ENCODE peak calls at places on chromosomes 6 and 20, in five cellular contexts. L is NB4, E is right lobe of liver, Z is ovary, D is IMR-90. T is an unnamed sample.

GRCh38 chr6:166166314-166167257 is 1.1 kb downstream of the TBXT start:
- DNase-seq in L (no peak), E (no peak), Z (no peak), D (no peak), T (no peak)

GRCh38 chr6:144331610-144332009 is 46.5 kb downstream of the UTRN start:
- DNase-seq in L (no peak), E (no peak), Z (no peak), D (peak), T (peak)

GRCh38 chr20:34945315-34946077 is 10.1 kb downstream of the GSS start:
- DNase-seq in L (no peak), E (no peak), Z (no peak), D (no peak), T (no peak)

GRCh38 chr20:9945406-9945805 is 89.4 kb upstream of the ANKEF1 start:
- DNase-seq in L (no peak), E (no peak), Z (no peak), D (peak), T (no peak)

GRCh38 chr6:166006593-166007301 is 160.9 kb downstream of the TBXT start:
- DNase-seq in L (no peak), E (no peak), Z (no peak), D (peak), T (no peak)

GRCh38 chr20:44709797-44710196 is 5.4 kb upstream of the CCN5 start:
- DNase-seq in L (no peak), E (no peak), Z (no peak), D (no peak), T (no peak)

GRCh38 chr6:16292432-16292831 is 54.0 kb downstream of the GMPR start:
- DNase-seq in L (no peak), E (no peak), Z (no peak), D (no peak), T (no peak)

GRCh38 chr6:108955329-108955949 is 107.2 kb downstream of the ARMC2 start:
- DNase-seq in L (no peak), E (no peak), Z (no peak), D (no peak), T (no peak)

GRCh38 chr6:21691685-21692346 is 98.3 kb downstream of the SOX4 start:
- DNase-seq in L (no peak), E (no peak), Z (no peak), D (no peak), T (no peak)

GRCh38 chr6:88881451-88881850 is 82.0 kb downstream of the RNGTT start:
- DNase-seq in L (no peak), E (no peak), Z (no peak), D (no peak), T (no peak)

GRCh38 chr6:116507324-116507723 is 4.1 kb upstream of the CALHM5 start:
- DNase-seq in L (no peak), E (no peak), Z (no peak), D (peak), T (no peak)

GRCh38 chr20:57849126-57849867 is 139.5 kb upstream of the PMEPA1 start:
- DNase-seq in L (no peak), E (no peak), Z (no peak), D (no peak), T (no peak)

GRCh38 chr20:32628960-32629530 is 43.9 kb upstream of the NOL4L start:
- DNase-seq in L (no peak), E (no peak), Z (no peak), D (no peak), T (no peak)

GRCh38 chr20:44271915-44272663 is 25.0 kb downstream of the GDAP1L1 start:
- DNase-seq in L (peak), E (no peak), Z (no peak), D (no peak), T (no peak)

GRCh38 chr20:53660078-53660909 is 66.7 kb upstream of the ZNF217 start:
- DNase-seq in L (no peak), E (no peak), Z (peak), D (peak), T (no peak)

GRCh38 chr6:83190596-83190995 is 2.5 kb downstream of the PGM3 start:
- DNase-seq in L (no peak), E (no peak), Z (no peak), D (no peak), T (no peak)

GRCh38 chr6:36605560-36606391 is 11.6 kb downstream of the SRSF3 start:
- DNase-seq in L (no peak), E (no peak), Z (peak), D (no peak), T (no peak)

GRCh38 chr6:36171573-36171972 is 25.0 kb upstream of the BRPF3 start:
- DNase-seq in L (no peak), E (no peak), Z (no peak), D (no peak), T (no peak)

GRCh38 chr6:18861182-18861581 is 474.0 kb downstream of the RNF144B start:
- DNase-seq in L (no peak), E (no peak), Z (no peak), D (no peak), T (no peak)

GRCh38 chr6:79117752-79118151 is 39.7 kb upstream of the PHIP start:
- DNase-seq in L (no peak), E (no peak), Z (no peak), D (no peak), T (no peak)

GRCh38 chr6:130622142-130622541 is 205.1 kb upstream of the SMLR1 start:
- DNase-seq in L (no peak), E (no peak), Z (no peak), D (peak), T (no peak)

GRCh38 chr6:47168176-47168575 is 126.0 kb upstream of the ADGRF1 start:
- DNase-seq in L (peak), E (no peak), Z (no peak), D (peak), T (peak)

GRCh38 chr20:7976015-7976414 is 35.8 kb upstream of the HAO1 start:
- DNase-seq in L (no peak), E (no peak), Z (no peak), D (peak), T (no peak)

GRCh38 chr6:152859225-152859624 is 108.6 kb downstream of the VIP start:
- DNase-seq in L (no peak), E (no peak), Z (no peak), D (no peak), T (no peak)

GRCh38 chr6:158283304-158284005 is 28.8 kb upstream of the TULP4 start:
- DNase-seq in L (peak), E (no peak), Z (no peak), D (peak), T (no peak)

GRCh38 chr6:13397359-13398080 is 69.2 kb upstream of the TBC1D7 start:
- DNase-seq in L (peak), E (no peak), Z (no peak), D (no peak), T (no peak)

GRCh38 chr20:63096681-63097335 is 90.0 kb upstream of the BHLHE23 start:
- DNase-seq in L (no peak), E (peak), Z (no peak), D (no peak), T (no peak)

GRCh38 chr6:136967874-136968752 is 46.0 kb downstream of the SLC35D3 start:
- DNase-seq in L (peak), E (peak), Z (peak), D (peak), T (peak)

GRCh38 chr6:142803495-142804049 is 141.4 kb downstream of the HIVEP2 start:
- DNase-seq in L (no peak), E (no peak), Z (no peak), D (no peak), T (no peak)

GRCh38 chr20:62699296-62699695 is 9.3 kb upstream of the NTSR1 start:
- DNase-seq in L (no peak), E (peak), Z (no peak), D (no peak), T (no peak)

GRCh38 chr6:46772038-46772437 is 21.2 kb upstream of the MEP1A start:
- DNase-seq in L (peak), E (no peak), Z (no peak), D (no peak), T (no peak)

GRCh38 chr6:53824714-53825113 is 29.9 kb downstream of the LRRC1 start:
- DNase-seq in L (no peak), E (no peak), Z (no peak), D (no peak), T (no peak)

GRCh38 chr6:157491571-157492232 is 110.7 kb downstream of the ZDHHC14 start:
- DNase-seq in L (no peak), E (no peak), Z (no peak), D (no peak), T (no peak)

GRCh38 chr6:163815796-163816195 is 401.3 kb downstream of the QKI start:
- DNase-seq in L (no peak), E (no peak), Z (no peak), D (no peak), T (no peak)

DNA sequence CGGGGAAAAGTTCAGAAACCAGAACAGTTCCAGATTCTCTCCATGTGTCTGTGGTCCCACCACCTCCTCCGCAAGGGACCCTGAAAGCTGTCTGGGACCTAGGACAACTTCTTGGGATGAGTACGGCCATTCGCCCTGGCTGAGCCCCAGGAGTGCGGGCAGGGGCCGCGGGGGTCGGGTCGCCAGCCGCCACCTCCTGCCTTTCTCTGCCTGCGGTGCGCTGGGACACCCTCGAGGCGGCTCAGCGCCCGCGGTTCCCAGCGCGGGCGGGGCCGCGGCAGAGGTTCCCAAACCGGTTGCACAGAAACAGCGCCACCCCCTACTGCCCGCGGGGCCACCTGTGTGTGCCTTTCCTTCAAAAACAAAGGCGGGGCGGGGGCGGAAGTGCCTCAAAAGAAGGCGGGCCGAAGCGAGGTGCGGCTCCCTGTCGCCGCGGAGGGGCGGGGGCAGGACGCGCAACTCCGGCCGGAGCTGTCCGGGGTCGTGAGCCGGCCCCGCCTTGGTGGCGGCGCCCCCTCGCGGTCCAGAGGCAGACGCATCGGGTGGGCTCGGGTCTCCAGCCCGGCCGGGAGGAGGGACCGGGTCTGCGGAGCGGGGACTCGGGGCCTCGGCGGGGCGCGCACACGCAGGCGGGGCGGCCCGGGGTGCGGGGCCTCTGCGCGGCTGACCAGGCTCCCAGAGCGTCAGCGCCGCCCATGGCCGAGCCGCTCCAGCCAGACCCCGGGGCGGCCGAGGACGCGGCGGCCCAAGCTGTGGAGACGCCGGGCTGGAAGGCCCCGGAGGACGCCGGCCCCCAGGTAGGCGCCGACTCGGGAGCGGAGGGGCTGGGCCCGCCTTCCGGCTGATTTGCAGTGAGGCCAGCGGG is at the start of gene HEBP2:
- DNase-seq in L (peak), E (peak), Z (peak), D (peak), T (peak)
- TF ChIP-seq POLR2A in L (peak), E (peak), Z (peak), D (no peak), T (peak)

GRCh38 chr6:84764332-84765049 is at the start of gene TBX18:
- DNase-seq in L (no peak), E (peak), Z (peak), D (peak), T (no peak)
- TF ChIP-seq POLR2A in L (no peak), E (no peak), Z (peak), D (no peak), T (no peak)

GRCh38 chr6:5995705-5996686 is 10.7 kb downstream of the NRN1 start:
- DNase-seq in L (peak), E (peak), Z (no peak), D (peak), T (peak)
- TF ChIP-seq POLR2A in L (no peak), E (no peak), Z (no peak), D (no peak), T (peak)

DNA sequence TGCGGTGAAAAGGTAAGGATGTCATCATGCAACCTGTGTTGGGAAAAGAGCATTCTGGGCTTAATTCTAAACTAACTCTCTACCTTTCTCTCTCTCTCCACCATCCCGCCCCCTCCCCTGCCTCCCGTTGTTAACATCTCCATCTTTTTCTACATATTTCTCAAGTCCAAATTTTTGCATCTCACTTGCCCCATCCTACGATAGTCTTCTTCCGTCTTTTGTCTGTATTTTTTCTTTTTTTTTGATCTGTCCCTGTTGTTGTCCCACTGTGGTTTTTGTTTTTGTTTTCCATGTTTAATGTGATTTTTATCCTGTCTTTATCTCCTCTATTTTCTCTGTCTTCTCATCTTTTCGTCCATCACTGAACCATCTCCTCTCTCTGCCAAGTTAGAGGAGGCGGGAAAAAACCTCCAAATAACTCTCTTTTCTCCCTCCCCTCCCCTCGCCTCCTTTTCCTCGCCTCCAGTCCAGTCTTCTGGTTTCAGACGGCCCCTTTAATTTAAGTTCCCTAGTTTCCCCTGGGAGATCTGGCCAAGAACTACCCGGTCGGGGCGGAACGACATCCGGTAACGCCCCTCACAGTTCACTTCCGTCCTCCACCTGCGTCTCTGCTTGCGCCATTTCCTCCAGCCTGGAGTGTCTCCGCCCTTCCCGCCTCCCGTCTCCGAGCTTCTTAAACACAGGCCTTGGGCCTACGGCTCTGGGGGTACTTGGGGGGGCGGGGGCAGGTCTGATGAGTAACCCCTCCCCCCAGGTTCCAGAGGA is at the start of gene NFKBIL1:
- DNase-seq in L (peak), E (peak), Z (peak), D (peak), T (peak)
- TF ChIP-seq POLR2A in L (peak), E (peak), Z (peak), D (peak), T (peak)

DNA sequence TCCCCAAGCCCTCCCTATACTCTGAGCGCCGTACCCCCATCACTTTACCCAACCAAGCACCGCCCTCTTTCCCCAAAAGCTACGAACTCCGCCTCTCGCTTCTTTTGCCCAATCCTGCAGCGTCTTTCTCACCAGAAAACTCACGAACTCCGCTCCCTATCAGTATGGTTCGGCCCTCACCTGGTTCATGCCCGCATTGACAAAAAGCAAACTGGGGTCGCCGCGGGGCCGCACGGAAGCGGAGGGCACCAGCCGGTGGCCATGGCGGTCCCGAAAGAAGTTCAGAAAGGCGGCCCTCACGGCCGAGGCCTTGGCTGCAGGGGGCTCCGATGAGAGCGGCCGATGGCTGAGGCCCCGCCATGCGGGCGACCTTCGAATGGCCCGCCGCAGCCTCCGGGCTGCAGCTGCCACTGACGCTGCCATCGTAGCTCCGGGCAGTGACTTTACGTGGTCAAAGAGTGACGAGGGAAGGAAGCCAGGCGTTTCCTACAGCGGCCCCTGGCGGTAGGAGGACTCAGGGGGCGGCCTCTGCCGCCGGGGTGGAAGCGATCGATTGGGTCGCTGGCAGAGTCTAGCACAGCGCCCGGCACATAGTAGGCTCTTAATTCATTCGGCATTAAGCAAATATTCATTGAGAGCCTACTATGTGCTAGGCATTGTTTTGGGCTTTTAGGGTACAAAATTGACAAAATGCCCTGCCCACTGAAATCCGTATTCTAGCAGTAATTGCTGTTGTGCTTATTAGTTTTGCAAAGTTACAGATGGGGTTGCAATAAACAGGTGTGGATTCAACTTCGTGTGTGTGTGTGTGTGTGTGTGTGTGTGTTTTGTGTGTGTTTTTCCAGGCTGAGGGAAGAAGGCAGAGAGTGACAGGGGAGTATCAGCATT is at the start of gene AARS2:
- DNase-seq in L (peak), E (peak), Z (peak), D (peak), T (peak)
- TF ChIP-seq POLR2A in L (peak), E (peak), Z (peak), D (peak), T (peak)

GRCh38 chr6:169439710-169440109 is 186.1 kb upstream of the THBS2 start:
- DNase-seq in L (no peak), E (no peak), Z (no peak), D (no peak), T (no peak)
- TF ChIP-seq POLR2A in L (no peak), E (no peak), Z (no peak), D (no peak), T (no peak)

GRCh38 chr6:92647630-92648029 is 771.7 kb downstream of the EPHA7 start:
- DNase-seq in L (no peak), E (no peak), Z (no peak), D (no peak), T (no peak)
- TF ChIP-seq POLR2A in L (no peak), E (no peak), Z (no peak), D (no peak), T (no peak)

DNA sequence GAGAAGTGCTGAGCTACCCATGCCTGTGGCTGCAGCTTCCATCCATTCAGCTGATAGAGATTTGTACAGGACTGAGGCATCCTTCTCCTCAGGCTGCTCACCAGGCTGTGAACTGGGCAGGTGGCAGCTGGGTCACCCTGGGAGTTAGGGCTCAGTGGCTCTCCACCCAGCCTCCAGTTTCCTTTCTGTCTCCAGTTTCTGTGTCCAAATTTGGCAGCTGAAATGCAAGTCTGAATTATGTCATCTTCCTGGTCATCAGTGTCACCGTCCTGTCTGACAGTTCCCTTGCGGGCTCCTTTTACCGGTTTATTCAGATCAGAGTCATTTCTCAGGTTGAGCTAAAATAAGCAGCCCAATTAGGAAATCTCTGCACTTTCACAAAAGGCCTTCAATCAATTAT is 93.3 kb downstream of the EDN1 start:
- DNase-seq in L (no peak), E (no peak), Z (no peak), D (no peak), T (no peak)
- TF ChIP-seq POLR2A in L (no peak), E (no peak), Z (no peak), D (no peak), T (no peak)

GRCh38 chr20:3027987-3028386 is 15.4 kb upstream of the GNRH2 start:
- DNase-seq in L (no peak), E (no peak), Z (no peak), D (no peak), T (no peak)
- TF ChIP-seq POLR2A in L (no peak), E (no peak), Z (no peak), D (no peak), T (no peak)

T was measured in H54.